ENCODE peak calls at places on chromosome 17, in six cellular contexts. One of them, this sample, is unnamed.

GRCh38 chr17:77306048-77306789 is 165.4 kb downstream of the SEC14L1 start:
- DNase-seq in fibroblast of mammary gland: no peak
- DNase-seq in ELR: no peak
- DNase-seq in NCI-H1694 treated with DMSO at 0.1 percent for 48 hours: no peak
- DNase-seq in ureter: no peak
- DNase-seq in endodermal cell: no peak
- DNase-seq in this sample: peak

GRCh38 chr17:78355045-78355641 is 4.7 kb downstream of the SOCS3 start:
- DNase-seq in fibroblast of mammary gland: no peak
- DNase-seq in ELR: no peak
- DNase-seq in NCI-H1694 treated with DMSO at 0.1 percent for 48 hours: no peak
- DNase-seq in ureter: no peak
- DNase-seq in endodermal cell: no peak
- DNase-seq in this sample: no peak

GRCh38 chr17:81409190-81409935 is 14.1 kb downstream of the BAHCC1 start:
- DNase-seq in fibroblast of mammary gland: no peak
- DNase-seq in ELR: no peak
- DNase-seq in NCI-H1694 treated with DMSO at 0.1 percent for 48 hours: no peak
- DNase-seq in ureter: no peak
- DNase-seq in endodermal cell: peak
- DNase-seq in this sample: no peak

GRCh38 chr17:55549140-55549539 is 37.9 kb upstream of the SMIM36 start:
- DNase-seq in fibroblast of mammary gland: no peak
- DNase-seq in ELR: peak
- DNase-seq in NCI-H1694 treated with DMSO at 0.1 percent for 48 hours: peak
- DNase-seq in ureter: no peak
- DNase-seq in endodermal cell: peak
- DNase-seq in this sample: peak

GRCh38 chr17:74404218-74404617 is 27.7 kb upstream of the GPRC5C start:
- DNase-seq in fibroblast of mammary gland: no peak
- DNase-seq in ELR: no peak
- DNase-seq in NCI-H1694 treated with DMSO at 0.1 percent for 48 hours: no peak
- DNase-seq in ureter: no peak
- DNase-seq in endodermal cell: peak
- DNase-seq in this sample: no peak

GRCh38 chr17:3739422-3740124 is 15.9 kb downstream of the HASPIN start:
- DNase-seq in fibroblast of mammary gland: no peak
- DNase-seq in ELR: no peak
- DNase-seq in NCI-H1694 treated with DMSO at 0.1 percent for 48 hours: no peak
- DNase-seq in ureter: no peak
- DNase-seq in endodermal cell: peak
- DNase-seq in this sample: no peak

GRCh38 chr17:28227278-28228108 is 91.5 kb upstream of the TMEM97 start:
- DNase-seq in fibroblast of mammary gland: peak
- DNase-seq in ELR: peak
- DNase-seq in NCI-H1694 treated with DMSO at 0.1 percent for 48 hours: no peak
- DNase-seq in ureter: peak
- DNase-seq in endodermal cell: peak
- DNase-seq in this sample: peak

GRCh38 chr17:66549312-66549705 is 246.9 kb downstream of the PRKCA start:
- DNase-seq in fibroblast of mammary gland: peak
- DNase-seq in ELR: peak
- DNase-seq in NCI-H1694 treated with DMSO at 0.1 percent for 48 hours: no peak
- DNase-seq in ureter: no peak
- DNase-seq in endodermal cell: peak
- DNase-seq in this sample: no peak

GRCh38 chr17:17051791-17052461 is 9.7 kb downstream of the MPRIP start:
- DNase-seq in fibroblast of mammary gland: peak
- DNase-seq in ELR: peak
- DNase-seq in NCI-H1694 treated with DMSO at 0.1 percent for 48 hours: no peak
- DNase-seq in ureter: peak
- DNase-seq in endodermal cell: peak
- DNase-seq in this sample: no peak

GRCh38 chr17:81049973-81050551 is 15.1 kb downstream of the BAIAP2 start:
- DNase-seq in fibroblast of mammary gland: peak
- DNase-seq in ELR: peak
- DNase-seq in NCI-H1694 treated with DMSO at 0.1 percent for 48 hours: no peak
- DNase-seq in ureter: peak
- DNase-seq in endodermal cell: no peak
- DNase-seq in this sample: peak

GRCh38 chr17:49963626-49964538 is 5.1 kb upstream of the DLX4 start:
- DNase-seq in fibroblast of mammary gland: no peak
- DNase-seq in ELR: no peak
- DNase-seq in NCI-H1694 treated with DMSO at 0.1 percent for 48 hours: no peak
- DNase-seq in ureter: no peak
- DNase-seq in endodermal cell: peak
- DNase-seq in this sample: no peak

GRCh38 chr17:147796-148740 is 10.7 kb downstream of the SCGB1C2 start:
- DNase-seq in fibroblast of mammary gland: no peak
- DNase-seq in ELR: no peak
- DNase-seq in NCI-H1694 treated with DMSO at 0.1 percent for 48 hours: no peak
- DNase-seq in ureter: peak
- DNase-seq in endodermal cell: no peak
- DNase-seq in this sample: no peak

GRCh38 chr17:8393470-8394231 is 4.0 kb downstream of the RNF222 start:
- DNase-seq in fibroblast of mammary gland: no peak
- DNase-seq in ELR: peak
- DNase-seq in NCI-H1694 treated with DMSO at 0.1 percent for 48 hours: no peak
- DNase-seq in ureter: no peak
- DNase-seq in endodermal cell: no peak
- DNase-seq in this sample: peak

GRCh38 chr17:77754956-77755355 is 203.5 kb upstream of the TNRC6C start:
- DNase-seq in fibroblast of mammary gland: no peak
- DNase-seq in ELR: no peak
- DNase-seq in NCI-H1694 treated with DMSO at 0.1 percent for 48 hours: no peak
- DNase-seq in ureter: no peak
- DNase-seq in endodermal cell: no peak
- DNase-seq in this sample: no peak

GRCh38 chr17:74569392-74570003 is 2.2 kb upstream of the CD300H start:
- DNase-seq in fibroblast of mammary gland: peak
- DNase-seq in ELR: peak
- DNase-seq in NCI-H1694 treated with DMSO at 0.1 percent for 48 hours: no peak
- DNase-seq in ureter: peak
- DNase-seq in endodermal cell: peak
- DNase-seq in this sample: peak

GRCh38 chr17:79728908-79729471 is 1.8 kb upstream of the ENPP7 start:
- DNase-seq in fibroblast of mammary gland: no peak
- DNase-seq in ELR: no peak
- DNase-seq in NCI-H1694 treated with DMSO at 0.1 percent for 48 hours: no peak
- DNase-seq in ureter: no peak
- DNase-seq in endodermal cell: no peak
- DNase-seq in this sample: no peak

GRCh38 chr17:82017612-82018151 is 5.0 kb downstream of the CENPX start:
- DNase-seq in fibroblast of mammary gland: no peak
- DNase-seq in ELR: no peak
- DNase-seq in NCI-H1694 treated with DMSO at 0.1 percent for 48 hours: no peak
- DNase-seq in ureter: no peak
- DNase-seq in endodermal cell: no peak
- DNase-seq in this sample: no peak

GRCh38 chr17:81420769-81421462 is 25.7 kb downstream of the BAHCC1 start:
- DNase-seq in fibroblast of mammary gland: no peak
- DNase-seq in ELR: no peak
- DNase-seq in NCI-H1694 treated with DMSO at 0.1 percent for 48 hours: no peak
- DNase-seq in ureter: no peak
- DNase-seq in endodermal cell: no peak
- DNase-seq in this sample: no peak

GRCh38 chr17:40356906-40357861 is 7.4 kb downstream of the GJD3 start:
- DNase-seq in fibroblast of mammary gland: no peak
- DNase-seq in ELR: no peak
- DNase-seq in NCI-H1694 treated with DMSO at 0.1 percent for 48 hours: no peak
- DNase-seq in ureter: no peak
- DNase-seq in endodermal cell: no peak
- DNase-seq in this sample: no peak

GRCh38 chr17:42179911-42180410 is 981 bp downstream of the KCNH4 start:
- DNase-seq in fibroblast of mammary gland: peak
- DNase-seq in ELR: peak
- DNase-seq in NCI-H1694 treated with DMSO at 0.1 percent for 48 hours: no peak
- DNase-seq in ureter: no peak
- DNase-seq in endodermal cell: peak
- DNase-seq in this sample: no peak

GRCh38 chr17:752002-752619 is at the start of gene GEMIN4:
- DNase-seq in fibroblast of mammary gland: peak
- DNase-seq in ELR: peak
- DNase-seq in NCI-H1694 treated with DMSO at 0.1 percent for 48 hours: peak
- DNase-seq in ureter: peak
- DNase-seq in endodermal cell: peak
- DNase-seq in this sample: peak

GRCh38 chr17:19341641-19342610 is 20.6 kb downstream of the B9D1 start:
- DNase-seq in fibroblast of mammary gland: no peak
- DNase-seq in ELR: no peak
- DNase-seq in NCI-H1694 treated with DMSO at 0.1 percent for 48 hours: no peak
- DNase-seq in ureter: no peak
- DNase-seq in endodermal cell: peak
- DNase-seq in this sample: no peak

GRCh38 chr17:1617620-1618174 is 10.9 kb downstream of the SLC43A2 start:
- DNase-seq in fibroblast of mammary gland: peak
- DNase-seq in ELR: peak
- DNase-seq in NCI-H1694 treated with DMSO at 0.1 percent for 48 hours: no peak
- DNase-seq in ureter: no peak
- DNase-seq in endodermal cell: no peak
- DNase-seq in this sample: peak

This sample was measured in bronchial epithelial cell.